ENCODE peak calls at places on chromosomes 7 and 10, in ten cellular contexts. A is GM20000, J is HCT116, N is progenitor cell of endocrine pancreas, G is uterus, D is fibroblast of the aortic adventitia, W is AG09309, B is ovary, T is cardiac muscle cell, C is choroid plexus epithelial cell. K is an unnamed sample.

GRCh38 chr10:95325863-95326262 is 35.1 kb upstream of the PDLIM1 start:
- DNase-seq in T (no peak), B (no peak), N (no peak), A (no peak), C (no peak), D (no peak), J (no peak), W (no peak), G (no peak), K (no peak)

GRCh38 chr10:11886138-11886474 is 63.0 kb downstream of the PROSER2 start:
- DNase-seq in G (no peak), T (no peak), A (no peak), N (no peak), B (no peak), D (no peak), J (no peak), W (no peak), C (no peak), K (no peak)

GRCh38 chr7:128322040-128322643 is 21.6 kb downstream of the RBM28 start:
- DNase-seq in C (peak; percentile 74), A (no peak), J (no peak), T (peak; percentile 25), N (no peak), W (peak; percentile 24), B (no peak), G (no peak), D (peak; percentile 59), K (no peak)

GRCh38 chr10:6002809-6003500 is 25.6 kb upstream of the IL15RA start:
- DNase-seq in A (no peak), T (no peak), B (no peak), W (no peak), C (no peak), N (no peak), G (no peak), D (no peak), J (no peak), K (no peak)

GRCh38 chr10:101120884-101121660 is 10.0 kb upstream of the TLX1 start:
- DNase-seq in C (no peak), T (no peak), D (no peak), B (no peak), J (no peak), A (peak; percentile 66), W (no peak), N (no peak), G (no peak), K (no peak)

GRCh38 chr10:24762161-24762924 is 38.7 kb upstream of the ARHGAP21 start:
- DNase-seq in C (peak; percentile 58), B (no peak), N (no peak), T (no peak), W (no peak), A (no peak), J (no peak), D (peak; percentile 63), G (no peak), K (no peak)

GRCh38 chr7:41110186-41110585 is 592.7 kb downstream of the INHBA start:
- DNase-seq in T (no peak), B (no peak), C (peak; percentile 43), D (peak; percentile 18), N (no peak), W (no peak), J (no peak), G (no peak), A (no peak), K (no peak)

GRCh38 chr10:113268186-113268585 is 284.7 kb upstream of the HABP2 start:
- DNase-seq in B (no peak), C (no peak), G (no peak), J (no peak), N (no peak), A (no peak), T (no peak), D (no peak), W (no peak), K (no peak)

GRCh38 chr10:62803993-62804383 is 532 bp upstream of the ADO start:
- DNase-seq in C (peak; percentile 32), B (no peak), W (no peak), G (no peak), N (no peak), D (no peak), J (no peak), T (no peak), A (no peak), K (no peak)

GRCh38 chr7:44638611-44639557 is 32.5 kb downstream of the OGDH start:
- DNase-seq in C (peak; percentile 68), W (no peak), A (peak; percentile 75), N (no peak), G (peak; percentile 49), D (peak; percentile 75), T (no peak), B (peak; percentile 51), J (peak; percentile 74), K (no peak)

GRCh38 chr10:104327745-104328635 is 10.3 kb downstream of the ITPRIP start:
- DNase-seq in W (peak; percentile 51), J (no peak), A (no peak), C (peak; percentile 80), T (no peak), B (peak; percentile 57), G (no peak), N (no peak), D (peak; percentile 76), K (no peak)

GRCh38 chr7:512541-513311 is 6.9 kb downstream of the PDGFA start:
- DNase-seq in B (no peak), N (no peak), G (peak; percentile 52), D (no peak), A (no peak), C (no peak), W (no peak), T (peak; percentile 23), J (no peak), K (peak; percentile 92)

GRCh38 chr10:124032982-124033886 is 60.2 kb downstream of the CHST15 start:
- DNase-seq in T (no peak), N (no peak), C (peak; percentile 91), B (peak; percentile 60), W (peak; percentile 59), G (no peak), J (no peak), A (no peak), D (peak; percentile 75), K (peak; percentile 51)

GRCh38 chr10:74825371-74826141 is 844 bp upstream of the KAT6B start:
- DNase-seq in W (no peak), B (no peak), D (no peak), C (no peak), G (no peak), A (peak; percentile 78), T (peak; percentile 82), N (peak; percentile 67), J (no peak), K (peak; percentile 94)

GRCh38 chr10:49333192-49333591 is 34.2 kb downstream of the C10orf71 start:
- DNase-seq in N (no peak), C (no peak), W (no peak), T (no peak), G (no peak), A (no peak), J (no peak), B (no peak), D (no peak), K (no peak)

GRCh38 chr10:49332768-49333167 is 33.8 kb downstream of the C10orf71 start:
- DNase-seq in W (no peak), J (no peak), D (no peak), T (no peak), B (no peak), A (no peak), C (no peak), N (no peak), G (no peak), K (no peak)

GRCh38 chr10:49332333-49332732 is 33.4 kb downstream of the C10orf71 start:
- DNase-seq in J (no peak), C (no peak), D (no peak), W (no peak), T (no peak), G (no peak), A (no peak), N (no peak), B (no peak), K (no peak)

GRCh38 chr10:49331431-49331830 is 32.5 kb downstream of the C10orf71 start:
- DNase-seq in A (no peak), N (no peak), W (no peak), C (no peak), J (no peak), G (no peak), B (no peak), D (no peak), T (no peak), K (no peak)

GRCh38 chr10:49334993-49335972 is 36.3 kb downstream of the C10orf71 start:
- DNase-seq in C (no peak), N (no peak), A (no peak), B (no peak), D (no peak), J (no peak), T (no peak), W (no peak), G (no peak), K (no peak)
- TF ChIP-seq CTCF in C (no peak), N (no peak), A (no peak), B (no peak), D (no peak), J (no peak), T (no peak), W (no peak), G (no peak), K (no peak)

DNA sequence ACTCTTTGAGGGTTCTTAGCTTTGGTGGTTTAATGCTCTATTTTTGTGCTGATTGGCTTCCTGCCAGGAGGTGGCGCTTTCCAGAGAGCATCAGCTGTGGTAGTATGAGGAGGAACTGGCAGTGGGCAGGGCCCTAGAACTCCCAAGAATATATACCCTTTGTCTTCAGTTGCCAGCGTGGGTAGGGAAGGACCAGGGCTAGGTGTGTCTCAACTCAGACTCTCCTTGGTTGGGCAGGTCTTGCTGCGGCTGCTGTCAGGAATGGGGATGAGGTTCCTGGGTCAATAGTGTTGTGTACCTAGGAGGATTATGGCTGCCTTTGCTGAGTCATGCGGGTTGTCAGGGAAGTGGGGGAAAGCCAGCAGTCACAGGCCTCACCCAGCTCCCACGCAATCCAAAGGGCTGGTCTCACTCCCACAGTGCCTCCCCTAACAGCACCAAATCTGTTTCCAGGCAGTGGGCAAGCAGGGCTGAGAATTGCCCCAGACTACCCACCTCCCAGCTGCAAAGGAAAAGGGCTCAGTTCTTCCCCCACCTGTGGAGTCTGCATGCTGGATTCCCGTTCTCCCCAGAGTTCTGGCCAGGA is 191.5 kb downstream of the PHTF2 start:
- DNase-seq in G (no peak), J (no peak), C (no peak), D (no peak), B (no peak), T (no peak), N (no peak), W (no peak), A (no peak), K (no peak)
- TF ChIP-seq CTCF in G (no peak), J (no peak), C (no peak), D (no peak), B (no peak), T (no peak), N (peak; percentile 33), W (no peak), A (peak; percentile 10), K (peak; percentile 30)

GRCh38 chr10:61592581-61592980 is 70.1 kb upstream of the CABCOCO1 start:
- DNase-seq in B (no peak), G (no peak), T (peak; percentile 11), N (no peak), D (peak; percentile 1), W (no peak), J (peak; percentile 33), A (no peak), C (peak; percentile 18), K (no peak)
- TF ChIP-seq CTCF in B (no peak), G (no peak), T (peak; percentile 35), N (peak; percentile 37), D (no peak), W (peak; percentile 41), J (peak; percentile 25), A (no peak), C (peak; percentile 48), K (peak; percentile 52)

GRCh38 chr7:93055543-93056107 is 62.2 kb downstream of the SAMD9 start:
- DNase-seq in C (peak; percentile 68), D (peak; percentile 65), T (peak; percentile 57), B (no peak), A (peak; percentile 62), N (no peak), J (no peak), W (no peak), G (no peak), K (no peak)
- TF ChIP-seq CTCF in C (peak; percentile 63), D (peak; percentile 63), T (peak; percentile 61), B (peak; percentile 48), A (peak; percentile 29), N (peak; percentile 82), J (peak; percentile 66), W (peak; percentile 41), G (peak; percentile 63), K (peak; percentile 98)

K was measured in chondrocyte.